ENCODE peak calls at places on chromosomes 7 and 10, in six cellular contexts. W is prostate gland, K is GM12891, B is suprapubic skin, T is SK-N-MC, H is HCT116. E is an unnamed sample.
A peak's percentile ranks its signal among the peaks of the same experiment; 100 is the strongest.

GRCh38 chr10:55370021-55370420 is 569.0 kb upstream of the PCDH15 start:
- DNase-seq in H (no peak), T (peak; percentile 5), B (no peak), W (no peak), K (no peak), E (no peak)

GRCh38 chr10:86344714-86345161 is 21.9 kb downstream of the GRID1 start:
- DNase-seq in B (peak; percentile 70), K (no peak), T (no peak), W (no peak), H (no peak), E (no peak)

GRCh38 chr7:30659312-30659711 is 22.9 kb downstream of the CRHR2 start:
- DNase-seq in H (no peak), B (no peak), K (no peak), T (no peak), W (no peak), E (no peak)

GRCh38 chr10:28533571-28534304 is 820 bp downstream of the WAC start:
- DNase-seq in W (peak; percentile 63), T (no peak), B (peak; percentile 91), K (peak; percentile 23), H (no peak), E (peak; percentile 51)

GRCh38 chr10:113879691-113880090 is 25.2 kb downstream of the NHLRC2 start:
- DNase-seq in B (no peak), K (no peak), H (no peak), W (no peak), T (no peak), E (peak; percentile 13)

GRCh38 chr7:7653568-7654187 is 13.1 kb downstream of the UMAD1 start:
- DNase-seq in K (no peak), B (no peak), H (peak; percentile 28), T (no peak), W (no peak), E (no peak)

GRCh38 chr7:102875700-102876192 is 37.1 kb upstream of the LRRC17 start:
- DNase-seq in H (peak; percentile 98), T (no peak), W (no peak), K (no peak), B (no peak), E (peak; percentile 94)

GRCh38 chr7:96238474-96238873 is 83.4 kb downstream of the SLC25A13 start:
- DNase-seq in W (no peak), B (no peak), T (no peak), K (no peak), H (no peak), E (peak; percentile 75)

GRCh38 chr10:38118072-38118807 is 24.1 kb downstream of the ZNF37A start:
- DNase-seq in B (no peak), H (peak; percentile 13), W (no peak), K (no peak), T (no peak), E (peak; percentile 11)

GRCh38 chr7:19663816-19664531 is 44.9 kb downstream of the POLR1F start:
- DNase-seq in W (no peak), H (no peak), T (no peak), K (peak; percentile 6), B (no peak), E (no peak)

GRCh38 chr10:77333610-77334340 is 303.8 kb downstream of the KCNMA1 start:
- DNase-seq in W (no peak), T (no peak), H (no peak), K (no peak), B (no peak), E (no peak)

GRCh38 chr10:3772349-3773222 is 12.4 kb downstream of the KLF6 start:
- DNase-seq in K (no peak), T (no peak), H (no peak), W (no peak), B (no peak), E (peak; percentile 32)

GRCh38 chr10:77892021-77892739 is 34.4 kb downstream of the DLG5 start:
- DNase-seq in T (no peak), K (no peak), H (no peak), W (no peak), B (no peak), E (no peak)

GRCh38 chr10:128993911-128994538 is 473.0 kb upstream of the MGMT start:
- DNase-seq in K (no peak), W (no peak), H (no peak), B (no peak), T (no peak), E (no peak)

GRCh38 chr7:130374507-130374906 is 5.8 kb upstream of the CPA1 start:
- DNase-seq in B (no peak), W (no peak), K (no peak), H (no peak), T (no peak), E (no peak)

GRCh38 chr10:34102237-34102673 is 712.8 kb downstream of the PARD3 start:
- DNase-seq in T (no peak), W (peak; percentile 25), H (no peak), K (no peak), B (peak; percentile 81), E (peak; percentile 39)

GRCh38 chr10:110411047-110411410 is 86.7 kb upstream of the DUSP5 start:
- DNase-seq in W (no peak), B (no peak), T (no peak), K (no peak), H (peak; percentile 78), E (peak; percentile 51)

GRCh38 chr7:117269417-117269816 is 53.4 kb downstream of the WNT2 start:
- DNase-seq in H (peak; percentile 19), W (no peak), B (no peak), K (no peak), T (no peak), E (peak; percentile 76)

GRCh38 chr7:154928136-154929005 is 74.6 kb downstream of the PAXIP1 start:
- DNase-seq in T (peak; percentile 90), H (peak; percentile 91), B (no peak), W (peak; percentile 69), K (peak; percentile 47), E (peak; percentile 99)

GRCh38 chr7:7756577-7756976 is 38.2 kb upstream of the RPA3 start:
- DNase-seq in T (no peak), K (no peak), W (no peak), H (no peak), B (no peak), E (no peak)

GRCh38 chr7:39969431-39969830 is 19.4 kb downstream of the CDK13 start:
- DNase-seq in T (no peak), W (no peak), K (no peak), H (no peak), B (no peak), E (no peak)

GRCh38 chr10:7410306-7410799 is 481 bp downstream of the SFMBT2 start:
- DNase-seq in B (no peak), T (no peak), W (no peak), K (no peak), H (no peak), E (no peak)

GRCh38 chr7:123115331-123115730 is 84.4 kb downstream of the SLC13A1 start:
- DNase-seq in K (no peak), W (no peak), B (no peak), H (no peak), T (no peak), E (no peak)

GRCh38 chr7:123114288-123114687 is 85.5 kb downstream of the SLC13A1 start:
- DNase-seq in H (no peak), K (no peak), W (no peak), B (no peak), T (no peak), E (no peak)

DNA sequence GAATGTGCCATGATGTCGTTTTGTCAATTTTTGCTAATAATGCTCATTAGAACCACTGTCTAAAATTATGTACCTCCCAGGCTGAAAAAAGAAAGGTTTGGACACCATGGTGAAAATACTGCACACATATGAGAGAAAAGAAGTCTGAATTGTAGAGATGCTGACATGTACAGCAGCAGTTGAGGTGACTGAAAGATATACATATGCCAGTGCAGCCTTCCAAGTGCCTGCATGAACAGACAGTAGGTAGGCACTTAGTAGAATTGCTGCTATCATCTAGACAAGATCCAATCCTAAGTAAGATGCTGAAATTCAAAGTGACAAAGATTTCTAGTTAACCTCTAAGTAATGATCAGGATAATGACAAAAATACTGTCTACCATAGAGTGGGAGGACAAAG is 86.9 kb downstream of the SLC13A1 start:
- DNase-seq in B (no peak), H (no peak), K (no peak), W (no peak), T (no peak), E (no peak)
- TF ChIP-seq POLR2AphosphoS5 in B (no peak), H (no peak), K (no peak), W (no peak), T (no peak), E (no peak)

GRCh38 chr10:102241444-102242117 is at the start of gene PITX3:
- DNase-seq in B (peak; percentile 96), T (no peak), H (peak; percentile 90), K (peak; percentile 98), W (peak; percentile 82), E (peak; percentile 92)
- TF ChIP-seq POLR2AphosphoS5 in B (no peak), T (no peak), H (no peak), K (no peak), W (peak; percentile 62), E (no peak)

DNA sequence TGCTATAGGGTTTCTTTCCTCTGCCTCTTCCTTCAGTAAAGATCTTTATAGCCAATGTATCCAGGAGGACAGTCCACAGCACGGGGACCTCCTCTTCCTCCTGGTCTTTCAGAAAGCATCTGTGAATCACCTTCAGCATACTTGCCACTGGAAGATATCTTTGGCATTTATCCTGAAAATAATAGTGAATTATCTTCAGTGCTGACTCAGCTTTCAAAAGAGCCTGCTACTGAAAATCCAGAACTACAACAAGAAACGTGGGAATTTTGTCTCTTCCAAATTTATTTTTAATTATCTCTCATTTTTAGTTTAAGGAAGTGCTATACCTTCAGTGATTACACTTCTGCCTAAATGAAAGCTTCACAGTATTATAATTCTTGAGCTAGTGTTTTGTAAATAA is 7.6 kb upstream of the UNC5B start:
- DNase-seq in T (no peak), K (no peak), W (no peak), B (peak; percentile 8), H (no peak), E (no peak)
- TF ChIP-seq POLR2AphosphoS5 in T (no peak), K (no peak), W (no peak), B (no peak), H (no peak), E (no peak)

DNA sequence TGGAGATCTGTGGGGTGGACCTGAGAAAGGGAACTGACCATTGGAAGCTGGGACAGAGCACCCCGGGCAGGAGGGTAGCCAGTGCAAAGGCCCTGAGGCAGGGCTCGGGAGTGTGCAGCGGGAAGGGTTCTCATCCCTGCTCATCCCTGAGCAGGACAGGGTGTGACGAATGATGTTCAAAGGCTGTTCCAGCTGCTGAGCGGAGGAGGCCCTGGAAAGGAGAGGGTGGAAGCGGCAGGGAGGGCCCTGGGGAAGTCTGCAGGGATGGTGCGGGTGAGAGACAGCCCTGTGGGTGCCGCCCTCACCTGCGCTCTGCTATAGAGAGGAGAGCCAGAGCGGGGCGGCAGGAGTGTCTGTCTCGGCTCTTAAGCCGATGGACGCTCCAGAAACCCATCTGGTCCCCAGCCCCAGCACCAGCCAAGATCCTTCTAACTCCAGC is 43.7 kb downstream of the PRKAG2 start:
- DNase-seq in K (no peak), W (no peak), H (no peak), T (no peak), B (no peak), E (no peak)
- TF ChIP-seq POLR2AphosphoS5 in K (no peak), W (no peak), H (no peak), T (no peak), B (no peak), E (no peak)

E was measured in endothelial cell of umbilical vein.